ENCODE peak calls at places on chromosome 16, in seven cellular contexts. Z, L, C, E, D, U and W are unnamed samples.

GRCh38 chr16:65249768-65250167 is 127.9 kb upstream of the CDH11 start:
- DNase-seq in L (peak), Z (peak), U (peak), C (no peak), E (no peak), D (peak), W (no peak)

GRCh38 chr16:49704586-49705155 is 151.2 kb downstream of the ZNF423 start:
- DNase-seq in E (no peak), L (no peak), C (no peak), U (no peak), Z (no peak), D (no peak), W (no peak)

GRCh38 chr16:67394271-67395104 is 1.2 kb upstream of the TPPP3 start:
- DNase-seq in L (no peak), C (no peak), E (peak), D (peak), Z (no peak), U (peak), W (no peak)

GRCh38 chr16:82083710-82084353 is 48.8 kb downstream of the HSD17B2 start:
- DNase-seq in D (no peak), E (no peak), L (no peak), Z (no peak), C (no peak), U (no peak), W (no peak)

GRCh38 chr16:81668243-81669097 is 110.6 kb upstream of the PLCG2 start:
- DNase-seq in C (no peak), Z (no peak), E (no peak), D (no peak), U (no peak), L (no peak), W (no peak)

GRCh38 chr16:22098538-22099255 is 6.4 kb downstream of the VWA3A start:
- DNase-seq in D (no peak), C (peak), L (no peak), U (no peak), E (no peak), Z (peak), W (no peak)

GRCh38 chr16:50261160-50261706 is 5.1 kb upstream of the ADCY7 start:
- DNase-seq in L (no peak), E (peak), C (no peak), Z (no peak), U (peak), D (no peak), W (no peak)

GRCh38 chr16:648071-648785 is 937 bp upstream of the WDR90 start:
- DNase-seq in L (peak), U (no peak), D (no peak), E (peak), Z (no peak), C (no peak), W (no peak)

GRCh38 chr16:72926671-72927070 is 121.3 kb downstream of the ZFHX3 start:
- DNase-seq in Z (no peak), C (no peak), U (no peak), E (no peak), L (no peak), D (no peak), W (no peak)

GRCh38 chr16:72924918-72925630 is 122.9 kb downstream of the ZFHX3 start:
- DNase-seq in C (no peak), E (no peak), L (no peak), D (no peak), U (peak), Z (no peak), W (no peak)

GRCh38 chr16:72925631-72925979 is 122.3 kb downstream of the ZFHX3 start:
- DNase-seq in U (peak), C (no peak), E (no peak), Z (no peak), D (no peak), L (no peak), W (no peak)

GRCh38 chr16:72928089-72928981 is 119.6 kb downstream of the ZFHX3 start:
- DNase-seq in U (no peak), C (no peak), Z (no peak), D (no peak), L (no peak), E (no peak), W (no peak)

GRCh38 chr16:72927199-72928088 is 120.5 kb downstream of the ZFHX3 start:
- DNase-seq in Z (peak), U (no peak), C (peak), E (no peak), L (no peak), D (no peak), W (no peak)
- TF ChIP-seq CTCF in Z (no peak), U (no peak), C (no peak), E (no peak), L (no peak), D (no peak), W (no peak)

DNA sequence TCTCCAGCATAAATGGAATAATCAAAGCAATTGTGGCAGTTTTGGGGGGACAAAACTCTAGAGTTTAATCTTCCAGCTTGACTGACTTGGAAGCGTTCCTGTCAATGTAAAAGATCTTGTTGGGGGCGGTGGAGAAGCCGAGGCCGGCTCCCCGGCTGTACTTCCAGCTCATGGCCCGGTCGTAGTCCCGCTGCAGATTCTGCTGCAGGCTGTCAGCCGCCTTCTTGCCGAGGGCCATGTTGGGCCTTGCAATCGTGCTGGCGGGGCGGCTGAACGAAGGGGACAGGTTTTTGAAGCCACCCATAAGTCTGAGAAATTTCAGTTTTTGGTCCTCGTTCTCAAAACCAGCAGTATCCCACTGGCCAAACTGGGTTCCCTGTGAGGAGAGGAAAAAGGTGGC is 11.2 kb downstream of the KNOP1 start:
- DNase-seq in C (no peak), Z (no peak), L (no peak), U (no peak), E (no peak), D (no peak), W (no peak)
- H3K27ac ChIP-seq in C (no peak), Z (no peak), L (no peak), U (no peak), E (no peak), D (no peak), W (no peak)

DNA sequence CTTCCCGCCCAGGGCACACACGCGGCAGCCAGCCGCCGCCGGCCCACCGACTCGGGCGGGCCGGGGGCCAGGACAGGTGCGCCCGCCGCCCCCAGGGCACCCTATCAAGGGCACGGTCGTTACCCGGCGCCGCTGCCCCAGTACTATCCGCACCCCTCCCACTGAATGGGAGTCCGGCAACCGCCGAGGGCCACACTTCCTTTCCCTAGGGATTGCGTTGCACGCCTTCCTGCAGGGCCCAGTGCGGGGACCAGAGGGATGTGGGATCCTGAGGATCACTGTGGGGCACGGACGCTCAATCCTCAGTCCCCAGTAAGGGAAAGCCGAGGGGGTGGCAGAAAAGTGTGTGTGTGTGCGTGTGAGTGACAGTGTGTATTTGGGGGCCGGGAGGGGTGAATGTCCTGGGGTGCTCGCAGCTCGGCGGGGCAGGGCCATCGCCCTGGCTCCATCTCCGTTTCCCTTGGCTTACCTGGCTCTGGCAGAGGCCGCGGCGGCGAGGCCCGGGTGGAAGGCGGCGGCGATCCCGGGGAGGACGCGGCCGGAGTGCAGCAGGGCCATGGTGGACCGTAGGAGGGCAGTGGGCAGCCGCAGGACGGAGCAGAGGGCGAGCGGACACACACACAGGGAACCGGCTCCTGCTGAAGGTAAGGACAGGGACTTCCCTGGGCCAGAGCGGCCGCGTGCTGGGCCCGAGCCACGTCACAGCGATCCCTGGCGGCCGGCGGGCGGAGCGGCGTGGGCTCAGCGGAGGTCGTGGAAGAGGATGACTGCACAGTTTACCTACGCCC is at the start of gene GOT2:
- DNase-seq in Z (peak), D (peak), C (peak), L (peak), U (peak), E (peak), W (peak)
- TF ChIP-seq CTCF in Z (peak), D (peak), C (peak), L (peak), U (peak), E (peak), W (peak)

GRCh38 chr16:89167425-89167941 is 4.1 kb upstream of the CDH15 start:
- DNase-seq in U (no peak), C (peak), D (peak), L (peak), E (peak), Z (peak), W (peak)

GRCh38 chr16:89168381-89169189 is 3.0 kb upstream of the CDH15 start:
- DNase-seq in E (no peak), D (no peak), Z (no peak), U (no peak), C (no peak), L (no peak), W (no peak)

GRCh38 chr16:89164436-89164835 is 7.1 kb upstream of the CDH15 start:
- DNase-seq in C (no peak), Z (no peak), U (no peak), E (no peak), D (no peak), L (no peak), W (no peak)

GRCh38 chr16:89164847-89165684 is 6.5 kb upstream of the CDH15 start:
- DNase-seq in E (no peak), C (no peak), Z (no peak), D (no peak), L (no peak), U (no peak), W (no peak)

GRCh38 chr16:89166696-89167424 is 4.7 kb upstream of the CDH15 start:
- DNase-seq in E (no peak), D (no peak), L (no peak), C (no peak), U (no peak), Z (no peak), W (no peak)
- H3K27ac ChIP-seq in E (no peak), D (no peak), L (no peak), C (no peak), U (no peak), Z (no peak), W (no peak)

GRCh38 chr16:48361540-48361939 is 23.7 kb downstream of the SIAH1 start:
- DNase-seq in Z (no peak), U (no peak), D (no peak), C (no peak), L (no peak), E (no peak), W (no peak)
- TF ChIP-seq CTCF in Z (no peak), U (no peak), D (no peak), C (no peak), L (no peak), E (no peak), W (no peak)

DNA sequence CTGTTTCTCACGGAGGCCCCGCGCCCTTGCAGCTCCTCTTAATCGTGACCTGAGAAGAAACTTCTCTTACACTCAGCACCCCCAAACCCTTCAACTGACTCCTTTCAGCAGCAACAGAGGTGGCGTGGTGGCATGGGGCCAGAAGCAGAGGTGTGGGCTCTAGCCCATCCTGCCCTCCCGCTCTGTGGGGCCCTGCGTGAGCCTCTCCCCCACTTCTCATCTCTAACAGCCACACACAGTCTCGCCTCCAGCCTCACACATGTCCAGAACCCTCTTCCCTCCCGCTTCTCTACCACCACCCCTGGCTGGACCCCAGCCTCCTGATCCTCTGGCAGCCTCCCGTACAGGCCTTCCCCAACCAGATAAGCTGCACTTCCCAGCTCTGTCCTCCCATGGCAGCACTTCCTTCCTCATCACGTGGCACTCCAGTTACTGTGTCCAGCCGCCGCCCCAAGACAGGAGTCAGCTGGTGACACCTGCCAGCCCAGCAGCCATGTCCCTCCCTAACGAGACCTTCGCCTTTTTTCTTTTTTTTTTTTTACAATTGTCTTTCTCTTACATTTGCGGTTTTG is 30.5 kb downstream of the NSMCE1 start:
- DNase-seq in Z (no peak), E (peak), L (peak), C (no peak), U (peak), D (no peak), W (no peak)
- H3K27ac ChIP-seq in Z (peak), E (peak), L (peak), C (peak), U (peak), D (peak), W (peak)

GRCh38 chr16:4270091-4270490 is 2.7 kb downstream of the TFAP4 start:
- DNase-seq in C (no peak), E (no peak), U (no peak), Z (no peak), L (no peak), D (no peak), W (no peak)

GRCh38 chr16:4273858-4274291 is 1.1 kb upstream of the TFAP4 start:
- DNase-seq in E (peak), D (peak), C (peak), Z (no peak), L (peak), U (peak), W (peak)

GRCh38 chr16:4272114-4272954 is 489 bp downstream of the TFAP4 start:
- DNase-seq in D (peak), U (peak), E (peak), Z (no peak), L (peak), C (no peak), W (peak)

GRCh38 chr16:4270595-4270994 is 2.2 kb downstream of the TFAP4 start:
- DNase-seq in L (no peak), D (no peak), U (no peak), C (no peak), Z (no peak), E (no peak), W (no peak)

DNA sequence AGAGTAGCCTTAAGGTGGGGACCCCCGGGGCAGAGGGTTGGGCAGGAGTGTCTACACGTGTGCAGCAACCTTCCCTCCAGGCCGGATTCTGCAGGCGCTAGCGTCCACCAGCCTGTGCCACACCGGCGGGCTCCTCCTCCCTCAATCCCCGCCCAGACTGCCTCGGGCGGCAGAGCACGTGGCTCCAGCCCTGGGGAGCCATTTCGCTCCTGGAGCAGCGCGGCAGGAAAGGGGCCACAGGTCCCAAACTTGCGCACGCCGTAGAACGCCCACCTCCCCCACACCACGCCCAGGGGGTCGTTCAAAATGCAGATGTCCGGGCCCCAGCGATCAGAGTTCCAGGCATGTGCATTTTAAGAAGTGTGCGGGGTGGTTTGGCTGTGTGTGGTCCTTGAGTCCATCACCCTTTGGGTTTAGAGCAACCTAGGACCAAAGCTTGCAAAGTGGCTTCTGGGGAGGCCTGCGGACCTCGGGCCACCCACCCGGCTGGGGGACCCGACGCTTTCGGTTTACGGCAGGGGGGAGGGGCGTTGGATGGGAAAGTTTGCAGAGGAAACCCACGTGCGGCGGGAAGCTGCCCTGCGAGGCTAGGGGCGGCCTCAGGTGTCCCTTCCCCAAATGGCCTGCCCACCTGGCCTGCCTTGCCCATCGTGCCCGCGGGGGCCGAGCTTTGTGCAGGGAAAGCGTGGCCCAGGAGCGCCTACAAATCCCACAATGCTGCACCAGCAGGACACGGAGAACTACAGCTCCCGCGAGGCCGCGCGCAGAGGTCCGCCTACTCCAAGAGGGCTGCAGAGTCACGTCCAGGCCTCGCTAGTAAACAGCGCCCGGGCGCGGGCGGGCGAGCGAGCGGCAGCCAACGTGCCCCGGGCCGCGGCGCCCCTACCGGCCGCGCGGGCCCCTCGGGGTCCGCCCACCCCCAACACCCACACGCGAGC is 1.4 kb downstream of the TFAP4 start:
- DNase-seq in U (peak), D (peak), Z (peak), C (peak), E (peak), L (peak), W (peak)
- TF ChIP-seq CTCF in U (no peak), D (peak), Z (no peak), C (peak), E (no peak), L (no peak), W (no peak)

GRCh38 chr16:72876981-72877373 is 171.0 kb downstream of the ZFHX3 start:
- DNase-seq in Z (peak), C (no peak), D (no peak), U (peak), L (no peak), E (no peak), W (no peak)
- H3K27ac ChIP-seq in Z (peak), C (peak), D (peak), U (peak), L (no peak), E (peak), W (no peak)

DNA sequence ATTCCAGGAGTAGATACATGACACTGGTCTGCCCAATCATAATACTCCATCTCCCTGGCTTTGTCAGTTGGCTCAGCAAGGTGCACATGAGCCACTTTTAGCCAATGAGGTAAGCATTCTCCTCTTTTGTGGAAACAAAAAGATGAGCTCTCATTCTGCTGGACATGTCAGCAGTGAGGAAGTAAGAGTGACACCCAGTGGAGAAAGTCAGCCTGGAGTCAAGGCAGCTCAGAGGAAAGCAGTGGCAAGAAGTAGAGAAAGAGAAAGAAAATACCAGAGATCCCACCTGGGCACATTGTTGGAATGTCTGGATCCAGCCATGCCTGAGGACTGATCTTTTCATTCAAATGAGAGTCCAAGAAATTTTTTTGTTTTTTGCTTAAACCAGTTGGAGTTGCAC is 496.9 kb upstream of the C16orf82 start:
- DNase-seq in U (no peak), D (no peak), E (no peak), Z (no peak), C (no peak), L (no peak), W (no peak)
- TF ChIP-seq CTCF in U (no peak), D (peak), E (no peak), Z (no peak), C (no peak), L (no peak), W (no peak)

GRCh38 chr16:83791916-83792315 is 15.9 kb upstream of the HSBP1 start:
- DNase-seq in L (no peak), D (no peak), E (no peak), U (no peak), Z (no peak), C (no peak), W (no peak)
- H3K27ac ChIP-seq in L (no peak), D (no peak), E (no peak), U (no peak), Z (no peak), C (no peak), W (no peak)